ENCODE peak calls at places on chromosomes 13 and 19, in six cellular contexts. N, T, W, L, Z and Q are unnamed samples.
A peak's percentile ranks its signal among the peaks of the same experiment; 100 is the strongest.

GRCh38 chr13:76715621-76716020 is 170.6 kb downstream of the KCTD12 start:
- DNase-seq in N (no peak), T (no peak), W (no peak), L (no peak), Z (no peak), Q (no peak)

GRCh38 chr19:54388001-54388802 is 23.5 kb upstream of the LAIR1 start:
- DNase-seq in N (peak; percentile 92), T (no peak), W (no peak), L (no peak), Z (no peak), Q (no peak)

GRCh38 chr13:58852076-58852475 is 1220.5 kb downstream of the PCDH17 start:
- DNase-seq in N (no peak), T (no peak), W (no peak), L (peak; percentile 17), Z (peak; percentile 25), Q (no peak)

GRCh38 chr13:28530729-28531194 is 35.8 kb upstream of the FLT1 start:
- DNase-seq in N (peak; percentile 84), T (no peak), W (no peak), L (peak; percentile 4), Z (no peak), Q (no peak)

GRCh38 chr13:21330126-21330861 is 128.8 kb downstream of the ZDHHC20 start:
- DNase-seq in N (no peak), T (no peak), W (no peak), L (no peak), Z (peak; percentile 3), Q (no peak)

GRCh38 chr19:711224-711623 is 2.5 kb downstream of the PALM start:
- DNase-seq in N (no peak), T (no peak), W (no peak), L (no peak), Z (no peak), Q (peak; percentile 68)

GRCh38 chr19:6126335-6126974 is 9.0 kb upstream of the ACSBG2 start:
- DNase-seq in N (peak; percentile 71), T (no peak), W (peak; percentile 43), L (peak; percentile 94), Z (peak; percentile 76), Q (peak; percentile 52)

GRCh38 chr13:101869553-101869952 is 417.1 kb downstream of the ITGBL1 start:
- DNase-seq in N (no peak), T (no peak), W (no peak), L (no peak), Z (no peak), Q (no peak)

GRCh38 chr13:20015763-20016162 is 57.2 kb downstream of the ZMYM2 start:
- DNase-seq in N (no peak), T (no peak), W (no peak), L (no peak), Z (no peak), Q (no peak)

GRCh38 chr13:90415902-90416301 is 931.6 kb upstream of the MIR17HG start:
- DNase-seq in N (no peak), T (no peak), W (no peak), L (no peak), Z (no peak), Q (no peak)

GRCh38 chr19:6070179-6071102 is 39.9 kb downstream of the RFX2 start:
- DNase-seq in N (no peak), T (no peak), W (no peak), L (no peak), Z (no peak), Q (no peak)

GRCh38 chr13:113452942-113453901 is at the start of gene ADPRHL1:
- DNase-seq in N (peak; percentile 44), T (no peak), W (peak; percentile 57), L (no peak), Z (no peak), Q (no peak)

GRCh38 chr19:43711751-43712355 is 4.0 kb upstream of the IRGC start:
- DNase-seq in N (no peak), T (no peak), W (no peak), L (peak; percentile 19), Z (peak; percentile 27), Q (no peak)

GRCh38 chr19:47518139-47518538 is 3.3 kb upstream of the NAPA start:
- DNase-seq in N (peak; percentile 89), T (no peak), W (no peak), L (no peak), Z (peak; percentile 23), Q (no peak)

GRCh38 chr19:16216744-16217670 is 19.3 kb downstream of the AP1M1 start:
- DNase-seq in N (no peak), T (no peak), W (no peak), L (no peak), Z (no peak), Q (peak; percentile 48)

GRCh38 chr19:4474504-4475136 is 2.5 kb downstream of the HDGFL2 start:
- DNase-seq in N (no peak), T (no peak), W (peak; percentile 89), L (peak; percentile 12), Z (peak; percentile 48), Q (peak; percentile 94)

GRCh38 chr13:75303295-75303694 is 178.7 kb downstream of the TBC1D4 start:
- DNase-seq in N (no peak), T (no peak), W (no peak), L (no peak), Z (no peak), Q (no peak)

GRCh38 chr13:106755542-106755941 is 187.6 kb upstream of the ARGLU1 start:
- DNase-seq in N (no peak), T (no peak), W (no peak), L (no peak), Z (no peak), Q (no peak)

DNA sequence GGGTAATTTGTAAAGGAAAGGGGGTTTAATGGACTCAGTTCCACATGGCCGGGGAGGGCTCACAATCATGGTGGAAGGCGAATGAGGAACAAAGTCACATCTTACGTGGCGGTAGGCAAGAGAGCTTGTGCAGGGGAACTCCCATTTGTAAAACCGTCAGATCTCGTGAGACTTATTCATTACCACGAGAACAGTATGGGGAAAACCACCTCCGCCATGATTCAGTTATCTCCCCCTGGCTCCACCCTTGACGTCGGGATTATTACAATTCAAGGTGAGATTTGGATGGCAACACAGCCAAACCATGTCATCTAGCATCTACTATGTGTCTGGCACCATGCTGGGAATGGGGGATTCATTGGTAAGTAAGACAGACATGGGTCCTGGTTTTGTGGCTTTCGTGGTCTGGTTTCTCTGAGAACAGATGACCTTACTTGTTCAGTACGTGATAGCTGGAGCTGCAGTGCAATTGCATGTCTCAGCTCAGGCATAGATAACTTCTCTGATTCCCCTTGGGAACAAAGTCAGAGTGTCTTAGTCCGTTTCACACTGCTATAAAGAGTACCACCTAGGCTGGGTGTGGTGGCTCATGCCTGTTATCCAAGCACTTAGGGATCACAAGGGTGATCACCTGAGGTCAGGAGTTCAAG is 8.3 kb downstream of the ZNF554 start:
- DNase-seq in N (peak; percentile 70), T (no peak), W (no peak), L (no peak), Z (no peak), Q (no peak)
- H3K4me3 ChIP-seq in N (no peak overlapping the region), T (no peak overlapping the region), W (no peak overlapping the region), L (no peak overlapping the region), Z (no peak overlapping the region), Q (no peak overlapping the region)

GRCh38 chr13:82898625-82899024 is 983.6 kb downstream of the SLITRK1 start:
- DNase-seq in N (no peak), T (no peak), W (no peak), L (no peak), Z (no peak), Q (no peak)

GRCh38 chr13:82905071-82905470 is 977.2 kb downstream of the SLITRK1 start:
- DNase-seq in N (no peak), T (no peak), W (no peak), L (no peak), Z (peak; percentile 46), Q (no peak)

DNA sequence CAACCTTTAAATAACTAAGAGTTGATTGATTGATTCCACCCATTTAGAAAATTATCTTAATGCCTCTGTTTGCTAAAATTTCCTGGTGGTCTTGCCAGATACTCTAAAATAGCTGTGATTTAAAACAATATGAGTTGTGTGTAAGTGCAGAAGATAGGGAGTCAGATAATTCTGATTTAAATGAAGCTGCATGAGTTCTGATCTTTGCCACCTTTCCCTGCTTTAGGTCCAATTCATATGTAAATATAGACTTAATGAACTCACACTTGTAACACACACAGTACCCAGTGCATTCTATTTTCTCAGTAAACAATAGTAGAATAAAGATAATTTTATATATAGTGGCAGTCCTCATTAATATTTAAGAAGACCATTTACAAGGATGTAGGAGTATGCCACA is 981.8 kb downstream of the SLITRK1 start:
- DNase-seq in N (no peak), T (no peak), W (no peak), L (no peak), Z (no peak), Q (no peak)
- TF ChIP-seq CTCF in N (no peak), T (no peak), W (no peak), L (no peak), Z (no peak), Q (no peak)

GRCh38 chr13:99301913-99302636 is 5.1 kb downstream of the GPR183 start:
- DNase-seq in N (no peak), T (no peak), W (no peak), L (no peak), Z (no peak), Q (no peak)

GRCh38 chr13:99305180-99305965 is 1.8 kb downstream of the GPR183 start:
- DNase-seq in N (no peak), T (no peak), W (no peak), L (no peak), Z (no peak), Q (no peak)

GRCh38 chr13:99303863-99304521 is 3.2 kb downstream of the GPR183 start:
- DNase-seq in N (peak; percentile 67), T (no peak), W (no peak), L (no peak), Z (no peak), Q (no peak)

GRCh38 chr13:99302637-99303505 is 4.3 kb downstream of the GPR183 start:
- DNase-seq in N (no peak), T (no peak), W (no peak), L (no peak), Z (no peak), Q (no peak)

GRCh38 chr13:99304541-99304940 is 2.7 kb downstream of the GPR183 start:
- DNase-seq in N (no peak), T (no peak), W (no peak), L (no peak), Z (no peak), Q (no peak)
- H3K4me3 ChIP-seq in N (no peak overlapping the region), T (no peak overlapping the region), W (no peak overlapping the region), L (no peak overlapping the region), Z (no peak overlapping the region), Q (peak overlapping the region; percentile 32)

GRCh38 chr19:56838680-56838929 is 1.9 kb downstream of the PEG3 start:
- DNase-seq in N (no peak), T (no peak), W (no peak), L (no peak), Z (no peak), Q (no peak)

GRCh38 chr19:56837892-56838679 is 2.4 kb downstream of the PEG3 start:
- DNase-seq in N (no peak), T (no peak), W (peak; percentile 56), L (peak; percentile 58), Z (no peak), Q (no peak)

GRCh38 chr19:56836059-56836458 is 4.5 kb downstream of the PEG3 start:
- DNase-seq in N (no peak), T (no peak), W (no peak), L (no peak), Z (no peak), Q (no peak)

GRCh38 chr19:56837004-56837403 is 3.5 kb downstream of the PEG3 start:
- DNase-seq in N (no peak), T (no peak), W (no peak), L (peak; percentile 31), Z (no peak), Q (no peak)

DNA sequence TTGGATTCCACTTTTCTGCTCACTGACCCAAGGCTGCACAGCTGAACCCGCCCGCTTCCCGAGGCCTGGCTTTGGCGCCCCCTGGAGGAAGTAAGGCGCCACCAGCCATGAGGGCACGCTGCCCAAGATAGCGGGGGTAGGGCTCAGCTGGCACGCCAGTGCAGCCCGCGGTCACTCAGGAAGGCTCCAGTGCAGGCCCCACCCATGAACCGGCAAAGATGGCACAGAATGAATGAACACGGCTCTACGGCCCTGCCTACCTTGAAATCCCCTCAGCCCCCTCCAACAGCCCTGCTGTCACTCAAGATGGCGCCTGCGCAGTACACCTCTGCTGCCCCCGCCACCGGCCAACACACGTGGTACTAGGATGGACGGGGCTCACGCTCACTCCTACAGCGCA is 3.0 kb downstream of the PEG3 start:
- DNase-seq in N (no peak), T (no peak), W (peak; percentile 34), L (peak; percentile 65), Z (no peak), Q (no peak)
- TF ChIP-seq CTCF in N (peak; percentile 10), T (peak; percentile 16), W (peak; percentile 36), L (peak; percentile 48), Z (peak; percentile 3), Q (no peak)